ENCODE peak calls at places on chromosomes 6 and 20, in eight cellular contexts. J is astrocyte of the spinal cord, H is fibroblast of lung, D is MCF 10A, W is lung, L is PC-9, F is fibroblast of the aortic adventitia, M is breast epithelium. B is an unnamed sample.

GRCh38 chr6:163335671-163336545 is 78.6 kb upstream of the QKI start:
- DNase-seq in L (no peak), H (no peak), M (no peak), F (peak), W (peak), D (no peak), J (peak), B (no peak)

GRCh38 chr6:107057679-107058078 is 29.7 kb downstream of the MTRES1 start:
- DNase-seq in H (no peak), M (no peak), J (no peak), F (no peak), W (no peak), D (no peak), L (no peak), B (no peak)

GRCh38 chr20:25706793-25707192 is 10.1 kb upstream of the ZNF337 start:
- DNase-seq in L (no peak), F (no peak), D (no peak), H (no peak), W (no peak), J (no peak), M (no peak), B (no peak)

GRCh38 chr20:11849270-11849920 is 68.3 kb upstream of the BTBD3 start:
- DNase-seq in W (no peak), M (no peak), D (peak), J (peak), L (no peak), F (peak), H (peak), B (no peak)

GRCh38 chr6:162147281-162147680 is 580.3 kb downstream of the PRKN start:
- DNase-seq in D (no peak), W (no peak), F (no peak), J (no peak), L (no peak), M (no peak), H (no peak), B (no peak)

GRCh38 chr6:130303436-130303835 is 62.4 kb upstream of the TMEM200A start:
- DNase-seq in L (no peak), M (no peak), H (peak), D (no peak), W (no peak), J (peak), F (peak), B (no peak)

GRCh38 chr6:159461266-159461665 is 231.8 kb downstream of the SOD2 start:
- DNase-seq in D (peak), L (no peak), H (peak), J (no peak), W (no peak), F (no peak), M (peak), B (no peak)

GRCh38 chr6:44431118-44431725 is 43.7 kb downstream of the CDC5L start:
- DNase-seq in H (peak), D (peak), J (peak), M (no peak), F (peak), W (peak), L (peak), B (peak)

GRCh38 chr6:118748311-118749062 is 97.1 kb upstream of the CEP85L start:
- DNase-seq in D (no peak), W (no peak), F (peak), H (peak), L (no peak), J (peak), M (no peak), B (no peak)

GRCh38 chr6:163790296-163790840 is 375.9 kb downstream of the QKI start:
- DNase-seq in D (peak), F (peak), L (no peak), H (peak), M (no peak), W (no peak), J (peak), B (no peak)

GRCh38 chr6:127464161-127464880 is 5.1 kb upstream of the KIAA0408 start:
- DNase-seq in D (no peak), H (peak), M (no peak), F (peak), L (no peak), W (no peak), J (peak), B (no peak)

GRCh38 chr6:3284436-3284876 is 25.7 kb downstream of the PSMG4 start:
- DNase-seq in F (no peak), M (no peak), H (no peak), L (no peak), J (no peak), D (no peak), W (no peak), B (no peak)

GRCh38 chr6:136752554-136752953 is 39.7 kb downstream of the MAP3K5 start:
- DNase-seq in M (no peak), D (no peak), F (no peak), L (no peak), W (no peak), H (no peak), J (no peak), B (no peak)

GRCh38 chr6:34748757-34749156 is 8.5 kb upstream of the SNRPC start:
- DNase-seq in L (no peak), F (no peak), J (no peak), M (no peak), W (no peak), H (no peak), D (no peak), B (no peak)

GRCh38 chr6:11711644-11711993 is 67.0 kb downstream of the ADTRP start:
- DNase-seq in L (no peak), J (no peak), D (no peak), F (peak), H (peak), M (no peak), W (no peak), B (no peak)

GRCh38 chr20:62517168-62517567 is 41.4 kb upstream of the GATA5 start:
- DNase-seq in F (no peak), L (no peak), H (no peak), D (no peak), J (no peak), W (no peak), M (no peak), B (no peak)

GRCh38 chr20:62513991-62514390 is 38.2 kb upstream of the GATA5 start:
- DNase-seq in J (no peak), D (no peak), F (no peak), H (no peak), W (no peak), L (no peak), M (no peak), B (no peak)

GRCh38 chr20:62515826-62516225 is 40.0 kb upstream of the GATA5 start:
- DNase-seq in H (no peak), W (no peak), J (no peak), F (no peak), D (no peak), M (no peak), L (no peak), B (no peak)

GRCh38 chr20:62516345-62516744 is 40.5 kb upstream of the GATA5 start:
- DNase-seq in M (no peak), L (peak), D (peak), J (no peak), W (no peak), F (no peak), H (no peak), B (no peak)

GRCh38 chr20:62515280-62515679 is 39.5 kb upstream of the GATA5 start:
- DNase-seq in H (no peak), W (no peak), J (no peak), D (no peak), F (no peak), L (no peak), M (no peak), B (no peak)
- TF ChIP-seq CTCF in H (no peak), W (no peak), J (no peak), D (no peak), F (no peak), L (no peak), M (no peak), B (no peak)

GRCh38 chr6:7500737-7501282 is 40.7 kb upstream of the DSP start:
- DNase-seq in F (no peak), L (no peak), J (no peak), H (no peak), W (no peak), D (no peak), M (no peak), B (no peak)

GRCh38 chr6:7507600-7507999 is 33.9 kb upstream of the DSP start:
- DNase-seq in D (no peak), F (no peak), J (no peak), H (no peak), W (no peak), M (no peak), L (no peak), B (no peak)

GRCh38 chr6:7504041-7504440 is 37.4 kb upstream of the DSP start:
- DNase-seq in L (no peak), D (no peak), W (no peak), F (no peak), J (no peak), M (no peak), H (no peak), B (no peak)

GRCh38 chr6:7505196-7505699 is 36.2 kb upstream of the DSP start:
- DNase-seq in M (peak), H (peak), F (peak), J (peak), D (peak), L (peak), W (peak), B (no peak)

DNA sequence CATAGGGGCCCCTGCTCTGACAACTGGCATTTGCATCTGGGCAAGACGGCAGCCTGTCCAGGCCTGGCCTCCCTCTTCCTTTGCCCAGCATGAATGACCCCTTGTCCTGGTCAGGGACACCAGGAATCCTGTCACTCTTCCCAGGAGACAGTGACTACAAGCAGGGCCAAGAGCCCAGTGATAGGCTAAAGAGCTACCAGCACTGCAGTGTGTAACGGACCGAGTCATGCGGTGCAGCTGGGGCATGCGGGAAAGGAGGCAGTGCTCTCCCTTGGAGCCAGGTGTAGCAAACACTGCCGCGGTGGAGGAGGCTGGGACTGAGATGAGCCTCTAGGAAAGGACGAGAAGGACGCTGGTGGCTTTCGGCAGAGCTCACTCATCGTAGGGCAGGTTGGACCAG is 38.7 kb upstream of the DSP start:
- DNase-seq in W (no peak), M (no peak), D (no peak), J (no peak), L (no peak), F (no peak), H (no peak), B (no peak)
- TF ChIP-seq CTCF in W (no peak), M (no peak), D (no peak), J (no peak), L (no peak), F (no peak), H (no peak), B (no peak)

GRCh38 chr6:93376026-93376540 is 43.3 kb downstream of the EPHA7 start:
- DNase-seq in M (no peak), D (no peak), H (no peak), J (no peak), W (no peak), L (no peak), F (no peak), B (no peak)
- TF ChIP-seq CTCF in M (no peak), D (no peak), H (no peak), J (no peak), W (no peak), L (no peak), F (no peak), B (no peak)

GRCh38 chr6:74222768-74223321 is 526.8 kb downstream of the CD109 start:
- DNase-seq in F (no peak), H (peak), M (no peak), J (peak), L (no peak), W (no peak), D (no peak), B (no peak)
- TF ChIP-seq CTCF in F (no peak), H (no peak), M (no peak), J (no peak), L (no peak), W (no peak), D (no peak), B (no peak)

GRCh38 chr6:14118091-14118439 is 493 bp downstream of the CD83 start:
- DNase-seq in D (no peak), L (no peak), W (no peak), M (no peak), F (no peak), H (no peak), J (no peak), B (no peak)
- TF ChIP-seq CTCF in D (no peak), L (no peak), W (no peak), M (no peak), F (no peak), H (no peak), J (no peak), B (no peak)

GRCh38 chr20:53080412-53080962 is 108.3 kb downstream of the TSHZ2 start:
- DNase-seq in L (no peak), W (no peak), D (no peak), J (no peak), M (no peak), H (no peak), F (no peak), B (no peak)
- TF ChIP-seq CTCF in L (no peak), W (no peak), D (no peak), J (no peak), M (no peak), H (no peak), F (no peak), B (no peak)

DNA sequence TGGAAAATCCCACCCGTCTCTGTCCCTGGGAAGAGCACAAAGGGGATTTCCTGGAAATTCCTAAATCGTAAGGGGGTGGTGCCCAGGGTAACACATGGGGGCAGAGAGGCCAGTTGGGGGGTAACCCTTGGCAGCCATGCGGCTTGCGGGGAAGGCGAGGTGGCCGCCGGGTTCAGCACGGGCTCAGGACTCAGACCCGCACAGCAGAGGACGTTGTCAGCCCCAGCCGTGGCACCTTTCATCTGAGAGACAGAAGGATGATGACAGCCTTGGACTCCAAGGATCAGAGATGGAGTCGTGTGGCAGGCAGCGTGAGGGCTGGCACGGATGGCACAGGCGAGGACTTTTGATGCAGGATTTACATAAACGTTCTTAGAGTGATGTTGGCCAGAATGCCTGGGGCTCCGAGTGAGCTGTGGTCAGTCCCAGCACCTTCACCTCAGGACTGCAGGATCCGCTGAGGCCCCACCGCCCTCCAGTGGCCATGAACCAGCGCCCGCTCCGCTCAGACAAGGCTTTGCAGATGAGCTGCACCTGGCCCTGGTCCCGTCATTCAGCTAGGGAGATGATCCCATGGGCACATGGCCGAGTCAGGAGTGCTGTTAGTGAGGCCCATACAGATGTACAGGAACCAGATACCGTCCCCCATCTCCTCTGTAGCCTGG is 190.3 kb downstream of the TAF4 start:
- DNase-seq in W (no peak), L (no peak), J (no peak), M (peak), D (no peak), F (no peak), H (no peak), B (no peak)
- TF ChIP-seq CTCF in W (no peak), L (no peak), J (no peak), M (no peak), D (no peak), F (no peak), H (no peak), B (no peak)